ENCODE peak calls at places on chromosomes 13 and 19, in nine cellular contexts. O is heart right ventricle; Y is neuronal stem cell; E is stimulated activated CD8-positive, alpha-beta memory T cell treated with anti-CD3 and anti-CD28 coated beads, Interleukin-7, amount 100 ng/mL, for 1 hour; B is EH; J is non-pigmented ciliary epithelial cell; I is GM13976; L is fibroblast of pulmonary artery; T is left ventricle myocardium superior. P is an unnamed sample.

GRCh38 chr19:48390188-48391099 is 907 bp downstream of the KDELR1 start:
- DNase-seq in O (peak), Y (no peak), E (no peak), B (peak), J (no peak), I (peak), L (peak), T (peak), P (peak)

GRCh38 chr19:5628919-5629481 is 6.1 kb downstream of the SAFB start:
- DNase-seq in O (no peak), Y (no peak), E (no peak), B (no peak), J (no peak), I (no peak), L (no peak), T (no peak), P (no peak)

GRCh38 chr13:52744842-52745241 is 5.2 kb upstream of the CNMD start:
- DNase-seq in O (no peak), Y (no peak), E (no peak), B (no peak), J (no peak), I (no peak), L (no peak), T (no peak), P (no peak)

GRCh38 chr13:38686635-38687245 is at the start of gene FREM2:
- DNase-seq in O (no peak), Y (peak), E (no peak), B (no peak), J (no peak), I (peak), L (peak), T (peak), P (peak)

GRCh38 chr13:41008349-41008980 is 10.7 kb downstream of the ELF1 start:
- DNase-seq in O (no peak), Y (no peak), E (no peak), B (peak), J (peak), I (no peak), L (peak), T (no peak), P (peak)

GRCh38 chr13:68304287-68304893 is 1074.3 kb upstream of the PCDH9 start:
- DNase-seq in O (no peak), Y (peak), E (no peak), B (no peak), J (peak), I (peak), L (peak), T (no peak), P (peak)

GRCh38 chr19:33500991-33501390 is 20.6 kb downstream of the PEPD start:
- DNase-seq in O (no peak), Y (no peak), E (no peak), B (no peak), J (no peak), I (no peak), L (no peak), T (peak), P (no peak)

GRCh38 chr19:30857966-30858490 is 485.8 kb downstream of the ZNF536 start:
- DNase-seq in O (no peak), Y (no peak), E (no peak), B (no peak), J (no peak), I (no peak), L (no peak), T (no peak), P (no peak)

GRCh38 chr19:18284710-18285430 is 3.4 kb upstream of the JUND start:
- DNase-seq in O (no peak), Y (no peak), E (no peak), B (no peak), J (no peak), I (peak), L (no peak), T (no peak), P (no peak)

GRCh38 chr19:46840157-46840942 is 10.3 kb downstream of the AP2S1 start:
- DNase-seq in O (no peak), Y (peak), E (peak), B (peak), J (no peak), I (peak), L (peak), T (peak), P (peak)

GRCh38 chr19:22831211-22831610 is 880 bp upstream of the ZNF723 start:
- DNase-seq in O (no peak), Y (no peak), E (no peak), B (no peak), J (no peak), I (no peak), L (no peak), T (no peak), P (no peak)

GRCh38 chr19:7326105-7326877 is 22.4 kb upstream of the ARHGEF18 start:
- DNase-seq in O (no peak), Y (no peak), E (no peak), B (peak), J (no peak), I (peak), L (peak), T (no peak), P (peak)

GRCh38 chr19:21568816-21569496 is 63.6 kb downstream of the ZNF429 start:
- DNase-seq in O (peak), Y (no peak), E (peak), B (peak), J (peak), I (peak), L (peak), T (peak), P (peak)

GRCh38 chr19:1650627-1651009 is 1.8 kb downstream of the TCF3 start:
- DNase-seq in O (no peak), Y (peak), E (no peak), B (peak), J (no peak), I (no peak), L (peak), T (peak), P (peak)

GRCh38 chr13:31896427-31896826 is 135.1 kb upstream of the FRY start:
- DNase-seq in O (peak), Y (no peak), E (no peak), B (peak), J (peak), I (peak), L (peak), T (peak), P (peak)

GRCh38 chr19:55111238-55111831 is 6.1 kb downstream of the PPP1R12C start:
- DNase-seq in O (no peak), Y (no peak), E (no peak), B (no peak), J (no peak), I (no peak), L (no peak), T (no peak), P (no peak)

GRCh38 chr19:29881386-29881785 is 60.7 kb upstream of the URI1 start:
- DNase-seq in O (no peak), Y (no peak), E (no peak), B (peak), J (no peak), I (no peak), L (no peak), T (no peak), P (no peak)

GRCh38 chr13:39512687-39513086 is 90.3 kb downstream of the LHFPL6 start:
- DNase-seq in O (no peak), Y (no peak), E (no peak), B (no peak), J (no peak), I (no peak), L (no peak), T (no peak), P (no peak)